ENCODE peak calls at places on chromosome 11, in seven cellular contexts. H, G, K, S, Q, R and J are unnamed samples.

GRCh38 chr11:119205080-119205479 is 1.1 kb upstream of the CBL start:
- DNase-seq in H (no peak), G (no peak), K (no peak), S (no peak), Q (no peak), R (no peak), J (no peak)

GRCh38 chr11:47991266-47991830 is 11.0 kb downstream of the PTPRJ start:
- DNase-seq in H (no peak), G (no peak), K (no peak), S (no peak), Q (no peak), R (no peak), J (no peak)

GRCh38 chr11:1746516-1746931 is 3.9 kb downstream of the IFITM10 start:
- DNase-seq in H (no peak), G (no peak), K (no peak), S (no peak), Q (no peak), R (no peak), J (no peak)

GRCh38 chr11:65381721-65382035 is 768 bp downstream of the SLC25A45 start:
- DNase-seq in H (peak), G (peak), K (no peak), S (no peak), Q (no peak), R (no peak), J (peak)

GRCh38 chr11:91761406-91762027 is 463.1 kb upstream of the FAT3 start:
- DNase-seq in H (no peak), G (no peak), K (no peak), S (no peak), Q (no peak), R (no peak), J (no peak)

GRCh38 chr11:95794086-95794485 is 3.8 kb downstream of the CEP57 start:
- DNase-seq in H (no peak), G (no peak), K (no peak), S (no peak), Q (no peak), R (no peak), J (no peak)

GRCh38 chr11:131910491-131911387 is 540.3 kb downstream of the NTM start:
- DNase-seq in H (peak), G (peak), K (no peak), S (no peak), Q (no peak), R (no peak), J (no peak)

GRCh38 chr11:70431611-70432010 is 33.3 kb downstream of the CTTN start:
- DNase-seq in H (no peak), G (no peak), K (no peak), S (no peak), Q (no peak), R (no peak), J (no peak)

GRCh38 chr11:1373536-1374214 is 16.1 kb upstream of the BRSK2 start:
- DNase-seq in H (peak), G (no peak), K (no peak), S (peak), Q (no peak), R (no peak), J (no peak)

GRCh38 chr11:34609850-34610249 is 11.0 kb upstream of the EHF start:
- DNase-seq in H (no peak), G (no peak), K (no peak), S (no peak), Q (no peak), R (no peak), J (no peak)

GRCh38 chr11:123558536-123559315 is 95.7 kb downstream of the SCN3B start:
- DNase-seq in H (no peak), G (no peak), K (no peak), S (no peak), Q (no peak), R (no peak), J (no peak)

GRCh38 chr11:69919659-69920499 is 100.7 kb upstream of the FGF3 start:
- DNase-seq in H (no peak), G (no peak), K (no peak), S (no peak), Q (no peak), R (peak), J (no peak)

GRCh38 chr11:44987506-44987905 is 36.8 kb upstream of the TP53I11 start:
- DNase-seq in H (no peak), G (no peak), K (no peak), S (no peak), Q (no peak), R (no peak), J (no peak)

GRCh38 chr11:119863811-119864601 is 135.0 kb upstream of the NECTIN1 start:
- DNase-seq in H (no peak), G (no peak), K (no peak), S (no peak), Q (no peak), R (no peak), J (no peak)